ENCODE peak calls at places on chromosomes 12 and 14, in eight cellular contexts. N, M, E, L, R, G, I and P are unnamed samples.

GRCh38 chr12:101925352-101925751 is 48.0 kb downstream of the DRAM1 start:
- DNase-seq in N (peak; percentile 88), M (peak; percentile 99), E (peak; percentile 73), L (peak; percentile 86), R (no peak), G (peak; percentile 67), I (no peak), P (no peak)

GRCh38 chr14:101458536-101459391 is 102.5 kb upstream of the DIO3 start:
- DNase-seq in N (no peak), M (no peak), E (no peak), L (no peak), R (no peak), G (peak; percentile 61), I (no peak), P (no peak)

GRCh38 chr12:5040368-5040767 is 3.3 kb upstream of the KCNA5 start:
- DNase-seq in N (no peak), M (no peak), E (no peak), L (no peak), R (no peak), G (no peak), I (no peak), P (no peak)

GRCh38 chr14:63203618-63204406 is 431 bp upstream of the RHOJ start:
- DNase-seq in N (peak; percentile 94), M (peak; percentile 99), E (peak; percentile 88), L (peak; percentile 74), R (no peak), G (peak; percentile 82), I (no peak), P (no peak)

GRCh38 chr12:50082644-50083043 is 2.5 kb upstream of the SMARCD1 start:
- DNase-seq in N (no peak), M (no peak), E (no peak), L (no peak), R (no peak), G (peak; percentile 31), I (no peak), P (no peak)

GRCh38 chr12:58530421-58531067 is 389.8 kb downstream of the LRIG3 start:
- DNase-seq in N (no peak), M (peak; percentile 69), E (no peak), L (no peak), R (no peak), G (no peak), I (no peak), P (no peak)

GRCh38 chr12:41140117-41140516 is 48.0 kb upstream of the PDZRN4 start:
- DNase-seq in N (no peak), M (no peak), E (no peak), L (no peak), R (no peak), G (no peak), I (no peak), P (no peak)

GRCh38 chr12:28652239-28652638 is 462.0 kb downstream of the CCDC91 start:
- DNase-seq in N (no peak), M (peak; percentile 74), E (no peak), L (no peak), R (no peak), G (no peak), I (no peak), P (no peak)

GRCh38 chr12:101480849-101481248 is 5.7 kb downstream of the SPIC start:
- DNase-seq in N (no peak), M (no peak), E (no peak), L (no peak), R (no peak), G (no peak), I (no peak), P (no peak)

GRCh38 chr12:124862768-124863408 is 776 bp downstream of the SCARB1 start:
- DNase-seq in N (no peak), M (no peak), E (no peak), L (no peak), R (peak; percentile 56), G (no peak), I (no peak), P (no peak)

GRCh38 chr12:117140397-117141096 is 41.3 kb upstream of the TESC start:
- DNase-seq in N (no peak), M (no peak), E (no peak), L (no peak), R (no peak), G (no peak), I (no peak), P (no peak)

GRCh38 chr12:128827724-128828123 is 4.0 kb upstream of the SLC15A4 start:
- DNase-seq in N (no peak), M (no peak), E (no peak), L (no peak), R (no peak), G (no peak), I (no peak), P (no peak)

GRCh38 chr12:128820723-128821432 is 2.9 kb downstream of the SLC15A4 start:
- DNase-seq in N (peak; percentile 74), M (no peak), E (peak; percentile 80), L (peak; percentile 54), R (no peak), G (no peak), I (no peak), P (peak; percentile 87)

GRCh38 chr12:128823216-128823915 is 392 bp downstream of the SLC15A4 start:
- DNase-seq in N (no peak), M (no peak), E (peak; percentile 43), L (peak; percentile 43), R (peak; percentile 54), G (peak; percentile 47), I (peak; percentile 90), P (no peak)

GRCh38 chr12:128825845-128826244 is 2.1 kb upstream of the SLC15A4 start:
- DNase-seq in N (no peak), M (no peak), E (no peak), L (no peak), R (no peak), G (no peak), I (no peak), P (no peak)

GRCh38 chr12:128823916-128824839 is at the start of gene SLC15A4:
- DNase-seq in N (peak; percentile 98), M (peak; percentile 93), E (peak; percentile 98), L (peak; percentile 97), R (peak; percentile 92), G (peak; percentile 97), I (peak; percentile 99), P (peak; percentile 82)
- TF ChIP-seq CTCF in N (no peak), M (peak; percentile 22), E (no peak), L (no peak), R (no peak), G (no peak), I (no peak), P (peak; percentile 35)

GRCh38 chr12:51862947-51863346 is 14.4 kb upstream of the FIGNL2 start:
- DNase-seq in N (no peak), M (no peak), E (no peak), L (no peak), R (no peak), G (no peak), I (no peak), P (no peak)
- H3K4me3 ChIP-seq in N (no peak overlapping the region), M (no peak overlapping the region), E (no peak overlapping the region), L (no peak overlapping the region), R (no peak overlapping the region), G (no peak overlapping the region), I (no peak overlapping the region), P (no peak overlapping the region)

GRCh38 chr12:14452865-14453264 is 87.4 kb downstream of the ATF7IP start:
- DNase-seq in N (no peak), M (no peak), E (no peak), L (no peak), R (no peak), G (no peak), I (no peak), P (no peak)

GRCh38 chr12:14450479-14450878 is 85.0 kb downstream of the ATF7IP start:
- DNase-seq in N (no peak), M (no peak), E (no peak), L (no peak), R (no peak), G (no peak), I (no peak), P (no peak)

DNA sequence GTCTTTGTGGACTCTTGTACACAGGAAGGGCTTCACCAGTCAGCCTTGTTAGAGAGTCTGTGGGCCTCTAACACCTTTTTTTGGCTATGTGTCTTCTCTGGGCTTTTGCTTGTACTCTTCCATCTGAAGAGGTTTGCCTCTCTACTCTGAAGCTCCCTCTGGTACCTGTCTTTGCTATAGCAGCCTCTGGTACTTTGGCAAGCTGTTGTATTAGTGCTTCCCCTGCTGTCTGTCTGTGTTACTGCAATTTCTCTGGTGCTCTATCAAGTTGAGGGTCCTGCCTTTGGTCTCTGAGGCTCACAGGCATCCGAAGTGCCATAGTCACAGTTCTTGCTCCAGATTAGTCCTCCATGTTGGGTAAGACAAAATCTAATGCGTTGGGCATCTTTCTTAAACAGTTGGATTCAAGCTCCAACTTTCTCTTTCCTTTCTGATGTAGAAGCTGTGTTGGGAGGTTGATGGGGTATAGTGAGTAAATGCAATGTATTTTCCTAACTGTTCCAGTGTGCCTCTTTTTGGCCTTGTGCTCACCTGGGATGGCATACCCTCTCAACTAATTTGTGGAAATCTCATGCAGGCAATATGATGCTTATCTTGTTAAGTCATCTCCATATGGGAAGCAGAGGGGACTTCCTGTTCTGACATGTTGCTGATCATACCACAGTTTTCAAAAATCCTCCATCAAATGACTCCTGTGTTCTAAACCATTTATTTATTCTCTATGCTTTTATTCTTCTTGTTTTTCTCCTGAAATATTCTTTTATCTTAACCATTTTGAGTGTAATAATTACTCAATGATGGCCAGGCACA is 88.8 kb downstream of the ATF7IP start:
- DNase-seq in N (no peak), M (peak; percentile 62), E (no peak), L (no peak), R (no peak), G (no peak), I (no peak), P (peak; percentile 45)
- TF ChIP-seq CTCF in N (no peak), M (peak; percentile 69), E (peak; percentile 30), L (no peak), R (peak; percentile 44), G (no peak), I (peak; percentile 37), P (peak; percentile 82)

GRCh38 chr14:106843951-106844483 is 1317.6 kb downstream of the TMEM121 start:
- DNase-seq in N (no peak), M (no peak), E (peak; percentile 38), L (no peak), R (peak; percentile 55), G (peak; percentile 65), I (peak; percentile 55), P (no peak)

GRCh38 chr14:106842687-106843086 is 1316.3 kb downstream of the TMEM121 start:
- DNase-seq in N (no peak), M (no peak), E (no peak), L (no peak), R (no peak), G (peak; percentile 71), I (peak; percentile 68), P (no peak)

GRCh38 chr14:106844608-106845285 is 1318.4 kb downstream of the TMEM121 start:
- DNase-seq in N (peak; percentile 76), M (no peak), E (peak; percentile 76), L (peak; percentile 53), R (peak; percentile 82), G (peak; percentile 91), I (peak; percentile 95), P (no peak)

GRCh38 chr14:106841701-106842100 is 1315.3 kb downstream of the TMEM121 start:
- DNase-seq in N (no peak), M (no peak), E (no peak), L (no peak), R (no peak), G (no peak), I (no peak), P (no peak)

DNA sequence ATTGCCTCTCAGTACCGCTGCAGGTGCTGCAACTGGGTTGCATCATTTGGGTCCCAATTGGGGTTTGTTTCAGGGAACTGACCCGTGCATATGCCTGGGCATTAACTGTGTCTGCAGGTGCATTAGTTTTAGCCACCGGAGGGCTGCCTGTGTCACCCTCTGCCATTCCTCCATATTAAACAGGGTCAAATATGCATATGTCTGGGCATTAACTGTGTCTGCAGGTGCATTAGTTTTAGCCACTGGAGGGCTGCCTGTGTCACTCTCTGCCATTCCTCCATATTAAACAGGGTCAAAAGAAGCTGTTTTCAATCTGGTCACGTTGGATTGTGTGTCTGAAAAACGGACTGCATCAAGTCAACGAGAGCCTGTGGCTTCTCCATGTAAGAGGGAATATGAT is 1317.0 kb downstream of the TMEM121 start:
- DNase-seq in N (no peak), M (no peak), E (no peak), L (no peak), R (no peak), G (no peak), I (no peak), P (no peak)
- H3K4me3 ChIP-seq in N (no peak overlapping the region), M (no peak overlapping the region), E (peak overlapping the region; percentile 60), L (no peak overlapping the region), R (peak overlapping the region; percentile 89), G (peak overlapping the region; percentile 40), I (no peak overlapping the region), P (peak overlapping the region; percentile 63)